ENCODE peak calls at places on chromosomes 12 and 14, in five cellular contexts. B, H, A, S and P are unnamed samples.

GRCh38 chr14:23563473-23564180 is 4.0 kb downstream of the AP1G2 start:
- DNase-seq in A (no peak), S (no peak), B (no peak), H (no peak), P (no peak)

GRCh38 chr14:29236848-29237247 is 470.3 kb downstream of the FOXG1 start:
- DNase-seq in B (no peak), A (no peak), H (no peak), S (no peak), P (no peak)

GRCh38 chr12:102484017-102484731 is 3.8 kb upstream of the IGF1 start:
- DNase-seq in B (peak), H (peak), S (no peak), A (peak), P (peak)

GRCh38 chr12:22262309-22262708 is 72.2 kb downstream of the ST8SIA1 start:
- DNase-seq in B (no peak), A (no peak), H (peak), S (no peak), P (peak)

GRCh38 chr12:27969011-27969900 is 3.3 kb downstream of the PTHLH start:
- DNase-seq in A (no peak), H (no peak), B (no peak), S (no peak), P (no peak)

GRCh38 chr12:123971770-123972447 is 722 bp downstream of the CCDC92 start:
- DNase-seq in A (peak), H (peak), B (no peak), S (peak), P (no peak)

GRCh38 chr12:107436376-107436775 is 249.2 kb upstream of the PWP1 start:
- DNase-seq in H (peak), A (peak), B (no peak), S (no peak), P (no peak)

GRCh38 chr12:85156569-85156968 is 120.4 kb downstream of the LRRIQ1 start:
- DNase-seq in S (no peak), B (no peak), A (no peak), H (no peak), P (no peak)

GRCh38 chr12:53102883-53103807 is at the start of gene SOAT2:
- DNase-seq in H (no peak), B (no peak), A (peak), S (no peak), P (peak)

GRCh38 chr12:114625294-114625851 is 58.6 kb downstream of the TBX3 start:
- DNase-seq in S (peak), H (peak), A (peak), B (peak), P (peak)

GRCh38 chr14:88346048-88346639 is 23.1 kb upstream of the KCNK10 start:
- DNase-seq in H (no peak), S (no peak), B (no peak), A (peak), P (no peak)

GRCh38 chr12:74539261-74539660 is 1.6 kb downstream of the ATXN7L3B start:
- DNase-seq in B (no peak), A (peak), H (no peak), S (no peak), P (peak)

GRCh38 chr12:95637471-95638155 is 86.3 kb upstream of the USP44 start:
- DNase-seq in B (no peak), A (no peak), S (no peak), H (no peak), P (no peak)

GRCh38 chr12:57521475-57522018 is 1.1 kb upstream of the MBD6 start:
- DNase-seq in A (peak), S (no peak), H (no peak), B (no peak), P (no peak)

GRCh38 chr12:88338486-88338885 is 196.4 kb downstream of the TMTC3 start:
- DNase-seq in H (no peak), A (no peak), S (no peak), B (no peak), P (no peak)

GRCh38 chr14:37270629-37271028 is 72.9 kb downstream of the MIPOL1 start:
- DNase-seq in S (no peak), B (no peak), H (no peak), A (peak), P (no peak)
- TF ChIP-seq YY1 in S (no peak), B (no peak), H (no peak), A (no peak), P (no peak)

GRCh38 chr14:50832935-50833607 is 2.1 kb upstream of the NIN start:
- DNase-seq in S (no peak), H (no peak), A (peak), B (no peak), P (no peak)

GRCh38 chr14:50829472-50830043 is 1.4 kb downstream of the NIN start:
- DNase-seq in H (no peak), B (no peak), A (no peak), S (no peak), P (no peak)

GRCh38 chr14:50830044-50830931 is 674 bp downstream of the NIN start:
- DNase-seq in S (no peak), A (peak), B (no peak), H (peak), P (peak)

GRCh38 chr14:50831704-50832130 is 755 bp upstream of the NIN start:
- DNase-seq in A (no peak), H (no peak), B (no peak), S (no peak), P (no peak)

GRCh38 chr14:50830932-50831703 is at the start of gene NIN:
- DNase-seq in H (peak), A (peak), S (no peak), B (no peak), P (peak)
- TF ChIP-seq YY1 in H (no peak), A (no peak), S (peak), B (no peak), P (no peak)

GRCh38 chr12:51404627-51405026 is 13.4 kb upstream of the GALNT6 start:
- DNase-seq in A (no peak), H (no peak), B (no peak), S (no peak), P (no peak)

GRCh38 chr12:51407604-51408003 is 16.4 kb upstream of the GALNT6 start:
- DNase-seq in B (no peak), A (no peak), S (no peak), H (no peak), P (no peak)

GRCh38 chr12:51406859-51407258 is 15.7 kb upstream of the GALNT6 start:
- DNase-seq in A (no peak), H (no peak), S (no peak), B (no peak), P (no peak)

GRCh38 chr12:51406299-51406698 is 15.1 kb upstream of the GALNT6 start:
- DNase-seq in B (no peak), H (no peak), S (no peak), A (no peak), P (no peak)

DNA sequence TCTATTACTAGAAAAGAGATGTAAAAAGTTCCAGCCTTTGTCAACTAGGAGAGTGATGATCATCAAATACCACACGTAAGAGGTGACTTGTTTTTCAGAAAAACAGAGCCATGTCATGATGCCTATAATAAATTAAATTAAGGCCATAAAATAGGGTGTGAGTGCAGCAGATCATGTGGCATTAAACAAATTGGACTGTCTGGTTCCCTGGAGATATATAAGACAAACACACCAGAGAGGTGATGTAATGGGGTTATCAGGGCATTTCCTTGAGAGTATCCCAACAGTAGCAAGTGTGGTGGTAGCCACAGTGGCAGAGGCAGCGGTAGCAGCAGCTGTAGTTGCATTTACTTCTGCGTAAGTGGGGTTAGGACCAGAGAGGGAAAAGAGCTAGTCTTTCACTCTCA is 14.6 kb upstream of the GALNT6 start:
- DNase-seq in B (no peak), H (no peak), S (no peak), A (no peak), P (no peak)
- TF ChIP-seq YY1 in B (no peak), H (no peak), S (no peak), A (no peak), P (no peak)

GRCh38 chr14:101632520-101632919 is 71.2 kb downstream of the DIO3 start:
- DNase-seq in B (no peak), A (no peak), H (no peak), S (no peak), P (no peak)
- TF ChIP-seq YY1 in B (no peak), A (no peak), H (no peak), S (no peak), P (no peak)

DNA sequence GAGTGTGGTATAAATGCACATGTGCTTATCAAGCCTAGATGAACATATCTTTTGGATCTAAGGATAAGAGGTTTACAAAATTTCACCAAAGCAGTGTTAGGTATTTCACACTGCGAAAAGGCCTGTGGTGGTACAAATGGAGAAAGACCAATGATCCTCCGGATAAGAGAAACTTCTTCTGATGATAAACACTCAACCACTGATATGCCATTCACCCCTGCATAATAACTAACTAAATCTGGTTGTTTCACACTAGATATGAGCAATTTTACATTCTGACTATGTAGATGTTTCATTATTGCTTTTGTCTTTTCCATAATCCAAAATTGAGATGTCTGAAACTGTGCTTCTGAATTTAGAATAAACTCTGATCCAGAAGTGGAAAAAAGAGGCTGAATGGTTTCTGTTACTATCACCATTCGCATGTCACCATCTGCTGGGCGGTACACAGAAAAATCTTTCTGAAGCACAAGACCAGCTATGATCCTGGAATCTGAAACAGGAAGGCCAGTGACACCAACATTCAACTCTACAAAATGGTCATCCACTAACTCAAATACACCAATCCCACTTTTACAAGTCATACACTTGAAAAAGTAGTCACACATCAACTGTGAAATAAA is 1.3 kb downstream of the BBS10 start:
- DNase-seq in H (no peak), B (no peak), S (no peak), A (peak), P (peak)
- TF ChIP-seq YY1 in H (no peak), B (no peak), S (no peak), A (no peak), P (no peak)

GRCh38 chr12:30795410-30795659 is 40.6 kb upstream of the CAPRIN2 start:
- DNase-seq in A (no peak), B (no peak), S (no peak), H (no peak), P (no peak)

GRCh38 chr12:30796891-30797371 is 42.2 kb upstream of the CAPRIN2 start:
- DNase-seq in H (no peak), A (no peak), B (no peak), S (no peak), P (no peak)

GRCh38 chr12:30795660-30796507 is 41.1 kb upstream of the CAPRIN2 start:
- DNase-seq in A (peak), B (peak), S (no peak), H (peak), P (peak)

GRCh38 chr12:30797689-30798088 is 42.9 kb upstream of the CAPRIN2 start:
- DNase-seq in H (no peak), A (no peak), B (no peak), S (no peak), P (no peak)

GRCh38 chr12:30796508-30796780 is 41.7 kb upstream of the CAPRIN2 start:
- DNase-seq in H (peak), B (no peak), S (no peak), A (no peak), P (no peak)
- TF ChIP-seq YY1 in H (no peak), B (no peak), S (no peak), A (no peak), P (no peak)

GRCh38 chr14:22479132-22479531 is 109.9 kb downstream of the DAD1 start:
- DNase-seq in B (no peak), S (no peak), H (no peak), A (no peak), P (no peak)

GRCh38 chr14:22477569-22478194 is 111.3 kb downstream of the DAD1 start:
- DNase-seq in H (no peak), S (no peak), B (no peak), A (no peak), P (no peak)

GRCh38 chr14:22479781-22480464 is 109.1 kb downstream of the DAD1 start:
- DNase-seq in S (no peak), A (no peak), H (no peak), B (no peak), P (no peak)

GRCh38 chr14:22478247-22478646 is 110.8 kb downstream of the DAD1 start:
- DNase-seq in A (no peak), S (no peak), B (no peak), H (no peak), P (no peak)

GRCh38 chr14:22478670-22479069 is 110.4 kb downstream of the DAD1 start:
- DNase-seq in B (no peak), S (no peak), H (no peak), A (no peak), P (no peak)
- TF ChIP-seq YY1 in B (no peak), S (no peak), H (no peak), A (no peak), P (no peak)